ENCODE peak calls at places on chromosomes 16 and 17, in seven cellular contexts. I, T, M, H, R, K and X are unnamed samples.

GRCh38 chr17:21089145-21089544 is 37.6 kb upstream of the DHRS7B start:
- DNase-seq in I (no peak), T (no peak), M (no peak), H (peak), R (no peak), K (no peak), X (no peak)

GRCh38 chr17:10610821-10611323 is 46.2 kb downstream of the MYH3 start:
- DNase-seq in I (no peak), T (no peak), M (no peak), H (no peak), R (no peak), K (no peak), X (no peak)

GRCh38 chr16:27289669-27290068 is 21.1 kb upstream of the NSMCE1 start:
- DNase-seq in I (no peak), T (no peak), M (no peak), H (no peak), R (peak), K (no peak), X (no peak)

GRCh38 chr17:81685108-81685507 is 1.3 kb downstream of the HGS start:
- DNase-seq in I (peak), T (peak), M (no peak), H (peak), R (no peak), K (no peak), X (no peak)

GRCh38 chr16:64311241-64311640 is 810.6 kb downstream of the CDH11 start:
- DNase-seq in I (no peak), T (no peak), M (no peak), H (peak), R (no peak), K (no peak), X (no peak)

GRCh38 chr17:81197831-81198490 is 24.8 kb downstream of the CEP131 start:
- DNase-seq in I (no peak), T (no peak), M (no peak), H (no peak), R (no peak), K (no peak), X (no peak)

GRCh38 chr17:48483471-48484131 is 47.2 kb downstream of the HOXB1 start:
- DNase-seq in I (peak), T (peak), M (no peak), H (peak), R (no peak), K (peak), X (no peak)

GRCh38 chr17:80071116-80071980 is 30.0 kb upstream of the GAA start:
- DNase-seq in I (no peak), T (peak), M (no peak), H (peak), R (peak), K (no peak), X (no peak)

GRCh38 chr16:67177743-67178699 is 5.7 kb downstream of the MATCAP1 start:
- DNase-seq in I (no peak), T (peak), M (no peak), H (peak), R (peak), K (peak), X (no peak)

GRCh38 chr16:56969769-56970168 is 8.0 kb downstream of the CETP start:
- DNase-seq in I (no peak), T (no peak), M (no peak), H (no peak), R (no peak), K (no peak), X (no peak)

GRCh38 chr16:89153848-89154271 is 17.7 kb upstream of the CDH15 start:
- DNase-seq in I (no peak), T (no peak), M (no peak), H (no peak), R (no peak), K (no peak), X (no peak)

GRCh38 chr16:4682616-4683254 is 10.6 kb upstream of the NUDT16L1 start:
- DNase-seq in I (no peak), T (peak), M (no peak), H (peak), R (peak), K (no peak), X (no peak)

GRCh38 chr17:59778996-59779395 is 71.5 kb downstream of the VMP1 start:
- DNase-seq in I (no peak), T (no peak), M (no peak), H (no peak), R (no peak), K (no peak), X (no peak)

GRCh38 chr16:25006504-25007055 is 8.6 kb downstream of the ARHGAP17 start:
- DNase-seq in I (no peak), T (peak), M (no peak), H (peak), R (peak), K (no peak), X (no peak)

GRCh38 chr17:40362696-40363479 is 1.6 kb downstream of the GJD3 start:
- DNase-seq in I (no peak), T (peak), M (peak), H (peak), R (peak), K (peak), X (no peak)

GRCh38 chr17:27481327-27481726 is 25.1 kb downstream of the KSR1 start:
- DNase-seq in I (no peak), T (no peak), M (no peak), H (no peak), R (no peak), K (no peak), X (no peak)

GRCh38 chr17:42845918-42846593 is 1.7 kb downstream of the AOC2 start:
- DNase-seq in I (no peak), T (no peak), M (no peak), H (peak), R (no peak), K (no peak), X (no peak)

GRCh38 chr16:67939507-67940435 is 3.1 kb upstream of the PSMB10 start:
- DNase-seq in I (no peak), T (no peak), M (no peak), H (no peak), R (peak), K (no peak), X (no peak)